ENCODE peak calls at places on chromosomes 7 and 10, in ten cellular contexts. I is astrocyte of the hippocampus; E is activated T-helper 9 cell treated with anti-CD3 and anti-CD28 coated beads, Interleukin-2, amount 50 U/mL, for 16 hours; C is GM12891; M is activated CD4-positive, CD25-positive, alpha-beta regulatory T cell; Q is OCI-LY7; J is activated T-helper 2 cell treated with anti-CD3 and anti-CD28 coated beads, Interferon-gamma antibody, Interleukin-2, Interleukin-4, amounts not matched to agents 10 μg/mL and 5 μg/mL and 100 μg/mL, durations not matched to agents 14 hours and 24 hours and 36 hours; D is kidney glomerular epithelial cell; W is stimulated activated CD8-positive, alpha-beta memory T cell treated with anti-CD3 and anti-CD28 coated beads, Interleukin-15, amount 100 ng/mL, for 24 hours; P is upper lobe of right lung. O is an unnamed sample.

GRCh38 chr10:3255616-3256015 is 83.0 kb upstream of the PITRM1 start:
- DNase-seq in E (no peak), I (no peak), M (no peak), J (no peak), W (no peak), Q (no peak), C (no peak), P (no peak), D (no peak), O (no peak)

GRCh38 chr10:21556527-21556926 is 22.5 kb downstream of the MLLT10 start:
- DNase-seq in J (no peak), E (no peak), P (no peak), C (no peak), D (no peak), I (no peak), W (no peak), M (no peak), Q (no peak), O (no peak)

GRCh38 chr7:116213361-116214155 is 3.2 kb downstream of the TES start:
- DNase-seq in J (no peak), M (no peak), Q (no peak), W (no peak), E (no peak), I (peak), P (no peak), D (no peak), C (no peak), O (no peak)

GRCh38 chr7:123030631-123031030 is 35.1 kb upstream of the TAS2R16 start:
- DNase-seq in P (no peak), M (no peak), C (no peak), J (no peak), Q (no peak), W (no peak), E (no peak), I (no peak), D (no peak), O (no peak)

GRCh38 chr7:136868496-136869005 is at the start of gene CHRM2:
- DNase-seq in W (no peak), D (no peak), Q (no peak), J (no peak), C (no peak), E (no peak), M (no peak), I (peak), P (no peak), O (no peak)

GRCh38 chr7:92061154-92061553 is 73.1 kb downstream of the CYP51A1 start:
- DNase-seq in Q (no peak), I (peak), W (no peak), M (no peak), P (no peak), D (no peak), J (no peak), C (no peak), E (no peak), O (no peak)

GRCh38 chr10:103812431-103812830 is 42.9 kb downstream of the SH3PXD2A start:
- DNase-seq in I (no peak), P (peak), M (no peak), J (no peak), C (no peak), W (no peak), Q (no peak), E (no peak), D (no peak), O (no peak)

GRCh38 chr7:134458341-134458805 is 527 bp downstream of the AKR1B1 start:
- DNase-seq in P (peak), Q (peak), J (peak), M (peak), I (peak), W (peak), E (peak), D (peak), C (peak), O (peak)

GRCh38 chr10:33258951-33259350 is 75.5 kb downstream of the NRP1 start:
- DNase-seq in J (no peak), M (no peak), Q (no peak), C (no peak), D (peak), I (peak), W (no peak), P (no peak), E (no peak), O (no peak)

GRCh38 chr7:138875794-138876193 is 77.8 kb upstream of the ATP6V0A4 start:
- DNase-seq in I (peak), M (peak), E (peak), D (peak), P (no peak), Q (no peak), W (peak), J (peak), C (no peak), O (no peak)

GRCh38 chr7:5631185-5631584 is 150.3 kb downstream of the RNF216 start:
- DNase-seq in I (no peak), Q (no peak), P (no peak), D (no peak), C (no peak), W (no peak), J (no peak), E (no peak), M (no peak), O (no peak)

GRCh38 chr10:96482815-96483588 is 30.7 kb downstream of the TLL2 start:
- DNase-seq in M (no peak), C (no peak), I (no peak), Q (no peak), W (no peak), J (no peak), E (no peak), D (no peak), P (no peak), O (no peak)

GRCh38 chr7:140079121-140079536 is 16.4 kb upstream of the PARP12 start:
- DNase-seq in W (no peak), E (no peak), Q (peak), P (no peak), I (peak), M (no peak), C (no peak), J (no peak), D (no peak), O (no peak)

GRCh38 chr7:121394709-121395140 is 1.4 kb downstream of the FAM3C start:
- DNase-seq in D (peak), J (no peak), Q (no peak), M (no peak), E (no peak), I (peak), W (no peak), C (no peak), P (no peak), O (no peak)

GRCh38 chr10:115355162-115355760 is 262.1 kb downstream of the ATRNL1 start:
- DNase-seq in W (no peak), M (no peak), J (no peak), P (no peak), C (peak), E (no peak), Q (peak), I (peak), D (peak), O (no peak)

GRCh38 chr7:122887198-122887597 is 938 bp upstream of the CADPS2 start:
- DNase-seq in M (no peak), D (peak), I (peak), P (peak), J (no peak), E (no peak), Q (no peak), W (no peak), C (no peak), O (peak)

GRCh38 chr7:151247611-151248176 is 800 bp downstream of the SMARCD3 start:
- DNase-seq in C (no peak), Q (no peak), I (peak), M (no peak), J (no peak), E (no peak), D (no peak), W (no peak), P (no peak), O (peak)

GRCh38 chr10:84329094-84329611 is 764 bp downstream of the CCSER2 start:
- DNase-seq in P (no peak), I (peak), J (peak), C (no peak), Q (peak), W (peak), E (peak), D (peak), M (no peak), O (no peak)

GRCh38 chr10:12382157-12382548 is 32.8 kb downstream of the CAMK1D start:
- DNase-seq in I (no peak), E (no peak), D (no peak), Q (no peak), C (no peak), W (no peak), P (no peak), J (no peak), M (no peak), O (no peak)

GRCh38 chr10:115082521-115082920 is 10.6 kb upstream of the ATRNL1 start:
- DNase-seq in C (no peak), E (no peak), W (no peak), M (no peak), P (no peak), J (no peak), D (peak), Q (no peak), I (peak), O (no peak)